ENCODE peak calls at places on chromosomes 4 and X, in nine cellular contexts. E, A, M, B, X, U, J, D and C are unnamed samples.

GRCh38 chrX:134685662-134686061 is 27.4 kb upstream of the PLAC1 start:
- DNase-seq in E (no peak), A (no peak), M (no peak), B (no peak), X (no peak), U (no peak), J (no peak), D (no peak), C (no peak)

GRCh38 chr4:107740950-107741701 is 21.1 kb upstream of the PAPSS1 start:
- DNase-seq in E (no peak), A (peak), M (peak), B (no peak), X (no peak), U (peak), J (no peak), D (no peak), C (no peak)

GRCh38 chr4:53122280-53123116 is 243.4 kb downstream of the SCFD2 start:
- DNase-seq in E (no peak), A (no peak), M (no peak), B (no peak), X (no peak), U (no peak), J (no peak), D (no peak), C (no peak)

GRCh38 chr4:98996056-98996941 is 778 bp downstream of the METAP1 start:
- DNase-seq in E (peak), A (peak), M (no peak), B (peak), X (no peak), U (peak), J (no peak), D (no peak), C (no peak)

GRCh38 chr4:89538171-89538570 is 230.6 kb upstream of the GPRIN3 start:
- DNase-seq in E (no peak), A (no peak), M (no peak), B (no peak), X (no peak), U (no peak), J (no peak), D (no peak), C (no peak)

GRCh38 chr4:152515678-152516077 is 20.2 kb downstream of the FBXW7 start:
- DNase-seq in E (peak), A (peak), M (no peak), B (no peak), X (no peak), U (no peak), J (no peak), D (no peak), C (no peak)

GRCh38 chr4:99856166-99856565 is 38.1 kb downstream of the LAMTOR3 start:
- DNase-seq in E (peak), A (peak), M (no peak), B (no peak), X (no peak), U (no peak), J (no peak), D (no peak), C (no peak)

GRCh38 chrX:8960809-8961413 is 73.0 kb downstream of the FAM9B start:
- DNase-seq in E (no peak), A (no peak), M (no peak), B (no peak), X (no peak), U (no peak), J (no peak), D (no peak), C (no peak)

GRCh38 chr4:101790521-101791188 is at the start of gene BANK1:
- DNase-seq in E (peak), A (peak), M (peak), B (peak), X (no peak), U (no peak), J (peak), D (no peak), C (no peak)

GRCh38 chr4:188780686-188781085 is 641.4 kb downstream of the TRIML1 start:
- DNase-seq in E (no peak), A (peak), M (no peak), B (no peak), X (no peak), U (no peak), J (no peak), D (no peak), C (no peak)

GRCh38 chr4:165476214-165477098 is 97.6 kb downstream of the CPE start:
- DNase-seq in E (peak), A (peak), M (no peak), B (no peak), X (no peak), U (no peak), J (no peak), D (no peak), C (no peak)

GRCh38 chr4:136457004-136457403 is 1075.3 kb downstream of the PCDH18 start:
- DNase-seq in E (no peak), A (no peak), M (no peak), B (no peak), X (no peak), U (no peak), J (no peak), D (no peak), C (no peak)

GRCh38 chr4:20317424-20317985 is 65.8 kb downstream of the SLIT2 start:
- DNase-seq in E (no peak), A (no peak), M (no peak), B (no peak), X (no peak), U (no peak), J (no peak), D (no peak), C (no peak)

GRCh38 chr4:56086073-56086521 is 137.4 kb downstream of the CEP135 start:
- DNase-seq in E (no peak), A (no peak), M (no peak), B (peak), X (no peak), U (no peak), J (peak), D (no peak), C (no peak)

GRCh38 chrX:112818114-112819012 is 22.3 kb downstream of the AMOT start:
- DNase-seq in E (peak), A (no peak), M (no peak), B (peak), X (no peak), U (no peak), J (no peak), D (no peak), C (no peak)

GRCh38 chr4:81594495-81595169 is 122.9 kb upstream of the RASGEF1B start:
- DNase-seq in E (no peak), A (no peak), M (no peak), B (no peak), X (no peak), U (no peak), J (no peak), D (no peak), C (no peak)

GRCh38 chrX:100731441-100732281 is at the start of gene SYTL4:
- DNase-seq in E (no peak), A (peak), M (peak), B (peak), X (peak), U (peak), J (peak), D (no peak), C (no peak)

GRCh38 chr4:40613456-40613855 is 16.2 kb downstream of the RBM47 start:
- DNase-seq in E (no peak), A (peak), M (no peak), B (no peak), X (no peak), U (no peak), J (no peak), D (no peak), C (no peak)

GRCh38 chr4:112518675-112519074 is 2.7 kb upstream of the NEUROG2 start:
- DNase-seq in E (no peak), A (peak), M (no peak), B (no peak), X (no peak), U (no peak), J (no peak), D (no peak), C (no peak)

GRCh38 chr4:3355266-3355748 is 62.5 kb downstream of the RGS12 start:
- DNase-seq in E (no peak), A (no peak), M (no peak), B (no peak), X (peak), U (no peak), J (no peak), D (no peak), C (no peak)

GRCh38 chrX:20739038-20739745 is 472.5 kb upstream of the RPS6KA3 start:
- DNase-seq in E (no peak), A (no peak), M (no peak), B (no peak), X (no peak), U (no peak), J (no peak), D (no peak), C (no peak)

GRCh38 chr4:5757091-5757490 is 46.1 kb downstream of the EVC start:
- DNase-seq in E (no peak), A (no peak), M (no peak), B (no peak), X (no peak), U (no peak), J (no peak), D (no peak), C (no peak)

GRCh38 chr4:163681208-163681821 is 186.8 kb downstream of the TMA16 start:
- DNase-seq in E (no peak), A (peak), M (no peak), B (peak), X (no peak), U (no peak), J (no peak), D (no peak), C (no peak)

GRCh38 chr4:172270421-172270820 is 457.2 kb downstream of the GALNTL6 start:
- DNase-seq in E (peak), A (peak), M (no peak), B (no peak), X (no peak), U (no peak), J (no peak), D (no peak), C (no peak)

GRCh38 chr4:73883306-73883705 is 14.1 kb downstream of the CXCL1 start:
- DNase-seq in E (peak), A (peak), M (no peak), B (no peak), X (no peak), U (no peak), J (no peak), D (no peak), C (no peak)

GRCh38 chr4:89744915-89745314 is 92.0 kb downstream of the SNCA start:
- DNase-seq in E (no peak), A (no peak), M (no peak), B (no peak), X (no peak), U (no peak), J (no peak), D (no peak), C (no peak)

GRCh38 chr4:153676491-153676890 is 7.6 kb upstream of the TLR2 start:
- DNase-seq in E (peak), A (peak), M (no peak), B (no peak), X (no peak), U (no peak), J (no peak), D (no peak), C (no peak)

GRCh38 chr4:20625460-20625859 is 74.8 kb upstream of the PACRGL start:
- DNase-seq in E (no peak), A (no peak), M (no peak), B (no peak), X (no peak), U (no peak), J (no peak), D (peak), C (no peak)

GRCh38 chr4:88866862-88867550 is 169.4 kb upstream of the NAP1L5 start:
- DNase-seq in E (peak), A (peak), M (no peak), B (no peak), X (no peak), U (no peak), J (no peak), D (no peak), C (no peak)

GRCh38 chr4:99879458-99879857 is 14.8 kb downstream of the LAMTOR3 start:
- DNase-seq in E (peak), A (no peak), M (no peak), B (no peak), X (no peak), U (no peak), J (no peak), D (no peak), C (no peak)

GRCh38 chrX:15151267-15152196 is 118.4 kb downstream of the ASB9 start:
- DNase-seq in E (peak), A (peak), M (no peak), B (no peak), X (no peak), U (no peak), J (no peak), D (no peak), C (no peak)

GRCh38 chrX:15594371-15594770 is 6.4 kb downstream of the ACE2 start:
- DNase-seq in E (no peak), A (peak), M (no peak), B (no peak), X (no peak), U (no peak), J (no peak), D (no peak), C (no peak)

GRCh38 chr4:121326580-121326979 is 54.2 kb downstream of the QRFPR start:
- DNase-seq in E (no peak), A (no peak), M (no peak), B (no peak), X (no peak), U (no peak), J (no peak), D (no peak), C (no peak)

GRCh38 chr4:52837716-52838558 is 24.2 kb upstream of the RASL11B start:
- DNase-seq in E (peak), A (peak), M (no peak), B (peak), X (no peak), U (no peak), J (no peak), D (no peak), C (no peak)

GRCh38 chrX:72236841-72237240 is 2.0 kb downstream of the ERCC6L start:
- DNase-seq in E (no peak), A (peak), M (no peak), B (no peak), X (no peak), U (no peak), J (no peak), D (no peak), C (no peak)
- H3K27ac ChIP-seq in E (no peak), A (peak), M (no peak), B (no peak), X (no peak), U (no peak), J (no peak), D (no peak), C (no peak)

GRCh38 chrX:68492583-68492982 is 6.3 kb upstream of the YIPF6 start:
- DNase-seq in E (no peak), A (no peak), M (no peak), B (no peak), X (no peak), U (no peak), J (no peak), D (no peak), C (no peak)

GRCh38 chrX:68498508-68499379 is at the start of gene YIPF6:
- DNase-seq in E (peak), A (peak), M (peak), B (peak), X (peak), U (peak), J (peak), D (peak), C (peak)

GRCh38 chrX:68500105-68500504 is 1.3 kb downstream of the YIPF6 start:
- DNase-seq in E (no peak), A (no peak), M (no peak), B (no peak), X (no peak), U (no peak), J (no peak), D (no peak), C (no peak)

GRCh38 chrX:68503830-68504229 is 5.0 kb downstream of the YIPF6 start:
- DNase-seq in E (peak), A (peak), M (no peak), B (no peak), X (no peak), U (no peak), J (no peak), D (no peak), C (no peak)

DNA sequence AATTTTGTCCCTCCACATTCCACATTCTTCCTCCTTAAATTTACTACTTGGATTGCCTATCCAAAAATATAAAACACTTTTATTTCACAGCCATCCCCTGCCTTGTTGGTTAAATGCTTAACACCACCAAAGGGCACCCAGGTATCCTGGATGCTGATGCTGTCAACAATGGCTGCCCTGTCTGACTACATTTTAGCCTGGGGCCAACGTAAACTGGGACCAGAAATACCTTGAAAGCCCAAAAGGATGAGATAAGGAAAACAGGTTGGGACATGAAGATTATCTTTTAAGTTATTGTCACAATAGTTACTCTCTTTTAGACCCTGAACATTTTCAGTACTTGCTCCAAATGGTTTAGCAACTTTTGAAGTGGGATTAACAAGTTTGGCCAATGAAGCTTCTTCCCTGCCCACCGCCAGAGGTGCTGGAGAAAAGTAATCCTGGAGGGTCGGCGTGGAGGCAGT is 775 bp upstream of the YIPF6 start:
- DNase-seq in E (no peak), A (peak), M (no peak), B (no peak), X (no peak), U (no peak), J (no peak), D (no peak), C (no peak)
- H3K27ac ChIP-seq in E (peak), A (peak), M (peak), B (peak), X (peak), U (peak), J (peak), D (peak), C (peak)

GRCh38 chr4:126269106-126269505 is 954.4 kb downstream of the FAT4 start:
- DNase-seq in E (no peak), A (no peak), M (no peak), B (no peak), X (no peak), U (no peak), J (no peak), D (no peak), C (no peak)

GRCh38 chr4:126264839-126265238 is 950.1 kb downstream of the FAT4 start:
- DNase-seq in E (peak), A (peak), M (no peak), B (no peak), X (no peak), U (no peak), J (no peak), D (no peak), C (no peak)

GRCh38 chr4:126265880-126266279 is 951.1 kb downstream of the FAT4 start:
- DNase-seq in E (no peak), A (no peak), M (no peak), B (no peak), X (no peak), U (no peak), J (no peak), D (no peak), C (no peak)

GRCh38 chr4:126268106-126268505 is 953.4 kb downstream of the FAT4 start:
- DNase-seq in E (peak), A (no peak), M (no peak), B (no peak), X (no peak), U (no peak), J (no peak), D (no peak), C (no peak)

DNA sequence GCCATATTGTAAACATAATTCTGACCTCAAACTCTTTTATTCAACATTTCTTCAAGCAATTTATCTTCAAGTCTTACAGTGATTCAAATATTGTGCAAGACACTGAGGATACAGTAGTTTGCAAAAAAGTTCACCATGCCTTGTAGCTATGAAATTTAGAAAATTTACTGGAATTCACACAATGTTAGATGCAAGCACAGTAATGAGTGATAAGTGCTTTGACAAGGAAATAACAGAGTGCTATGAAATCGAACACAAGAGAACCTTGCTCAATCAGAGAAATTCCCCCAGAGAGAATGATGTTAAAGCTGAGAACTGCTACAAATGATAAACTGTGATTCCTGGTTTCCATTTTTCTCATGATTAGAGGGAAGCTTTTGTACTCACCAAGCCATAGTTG is 952.9 kb downstream of the FAT4 start:
- DNase-seq in E (peak), A (no peak), M (no peak), B (no peak), X (no peak), U (no peak), J (no peak), D (no peak), C (no peak)
- H3K27ac ChIP-seq in E (no peak), A (no peak), M (no peak), B (no peak), X (no peak), U (no peak), J (no peak), D (no peak), C (no peak)

GRCh38 chr4:314296-314903 is 9.1 kb upstream of the ZNF732 start:
- DNase-seq in E (no peak), A (no peak), M (no peak), B (no peak), X (no peak), U (no peak), J (no peak), D (no peak), C (no peak)
- H3K27ac ChIP-seq in E (no peak), A (no peak), M (no peak), B (no peak), X (no peak), U (no peak), J (no peak), D (no peak), C (no peak)

DNA sequence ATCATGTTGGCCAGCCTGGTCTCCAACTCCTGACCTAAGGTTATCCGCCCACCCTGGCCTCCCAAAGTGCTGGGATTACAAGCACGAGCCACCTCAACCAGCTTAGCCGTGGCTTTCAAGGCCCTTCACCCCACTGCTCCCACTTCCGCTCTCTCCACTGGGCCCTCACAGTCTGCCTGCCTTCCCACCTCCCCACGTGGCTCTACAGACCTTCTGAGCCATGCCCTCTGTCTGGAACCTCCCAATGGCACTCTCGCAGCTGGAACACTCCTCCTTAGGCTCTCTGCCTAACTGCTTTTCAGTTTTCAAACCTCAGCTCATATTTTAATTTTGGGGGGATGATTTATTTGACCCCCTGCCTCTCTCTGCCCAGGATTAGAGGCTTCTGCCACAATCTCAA is 59.3 kb upstream of the SH3RF1 start:
- DNase-seq in E (no peak), A (no peak), M (no peak), B (no peak), X (no peak), U (no peak), J (no peak), D (no peak), C (no peak)
- H3K27ac ChIP-seq in E (no peak), A (no peak), M (no peak), B (no peak), X (no peak), U (no peak), J (no peak), D (no peak), C (no peak)

GRCh38 chrX:105608745-105609144 is 213.6 kb upstream of the NRK start:
- DNase-seq in E (no peak), A (peak), M (no peak), B (no peak), X (no peak), U (no peak), J (no peak), D (no peak), C (no peak)

GRCh38 chrX:105610401-105610800 is 211.9 kb upstream of the NRK start:
- DNase-seq in E (peak), A (peak), M (no peak), B (no peak), X (no peak), U (no peak), J (no peak), D (no peak), C (no peak)

GRCh38 chrX:105609530-105609929 is 212.8 kb upstream of the NRK start:
- DNase-seq in E (no peak), A (no peak), M (no peak), B (no peak), X (no peak), U (no peak), J (no peak), D (no peak), C (no peak)
- H3K27ac ChIP-seq in E (no peak), A (peak), M (no peak), B (no peak), X (no peak), U (no peak), J (no peak), D (no peak), C (no peak)

GRCh38 chrX:120752431-120753128 is 122.7 kb upstream of the C1GALT1C1 start:
- DNase-seq in E (no peak), A (no peak), M (no peak), B (no peak), X (no peak), U (no peak), J (no peak), D (no peak), C (no peak)
- H3K27ac ChIP-seq in E (no peak), A (no peak), M (no peak), B (no peak), X (no peak), U (no peak), J (no peak), D (no peak), C (no peak)